ENCODE peak calls at places on chromosome 16, in five cellular contexts. One of them, this sample, is unnamed.

GRCh38 chr16:2043980-2044451 is 3.6 kb downstream of the NTHL1 start:
- DNase-seq in NCI-H1105: no peak
- DNase-seq in HuH-7.5: no peak
- DNase-seq in SJCRH30: no peak
- DNase-seq in T1000: no peak
- DNase-seq in this sample: no peak

GRCh38 chr16:50099957-50100648 is 34.3 kb downstream of the HEATR3 start:
- DNase-seq in NCI-H1105: no peak
- DNase-seq in HuH-7.5: no peak
- DNase-seq in SJCRH30: no peak
- DNase-seq in T1000: no peak
- DNase-seq in this sample: no peak

GRCh38 chr16:86664518-86665318 is 86.4 kb downstream of the FOXL1 start:
- DNase-seq in NCI-H1105: no peak
- DNase-seq in HuH-7.5: no peak
- DNase-seq in SJCRH30: peak
- DNase-seq in T1000: peak
- DNase-seq in this sample: peak

GRCh38 chr16:27679899-27680298 is 130.0 kb downstream of the KATNIP start:
- DNase-seq in NCI-H1105: no peak
- DNase-seq in HuH-7.5: no peak
- DNase-seq in SJCRH30: no peak
- DNase-seq in T1000: no peak
- DNase-seq in this sample: no peak

GRCh38 chr16:154223-155030 is 2.0 kb downstream of the HBZ start:
- DNase-seq in NCI-H1105: no peak
- DNase-seq in HuH-7.5: no peak
- DNase-seq in SJCRH30: peak
- DNase-seq in T1000: no peak
- DNase-seq in this sample: no peak

GRCh38 chr16:27347930-27348685 is 34.3 kb downstream of the IL4R start:
- DNase-seq in NCI-H1105: no peak
- DNase-seq in HuH-7.5: no peak
- DNase-seq in SJCRH30: peak
- DNase-seq in T1000: no peak
- DNase-seq in this sample: no peak

GRCh38 chr16:3142327-3142726 is 7.5 kb downstream of the ZNF213 start:
- DNase-seq in NCI-H1105: no peak
- DNase-seq in HuH-7.5: no peak
- DNase-seq in SJCRH30: no peak
- DNase-seq in T1000: no peak
- DNase-seq in this sample: no peak

GRCh38 chr16:68284847-68285246 is 20.5 kb downstream of the SLC7A6 start:
- DNase-seq in NCI-H1105: no peak
- DNase-seq in HuH-7.5: no peak
- DNase-seq in SJCRH30: no peak
- DNase-seq in T1000: no peak
- DNase-seq in this sample: no peak

GRCh38 chr16:1794221-1794871 is 841 bp upstream of the IGFALS start:
- DNase-seq in NCI-H1105: no peak
- DNase-seq in HuH-7.5: no peak
- DNase-seq in SJCRH30: peak
- DNase-seq in T1000: no peak
- DNase-seq in this sample: no peak

GRCh38 chr16:10387378-10387681 is 1.5 kb downstream of the ATF7IP2 start:
- DNase-seq in NCI-H1105: no peak
- DNase-seq in HuH-7.5: no peak
- DNase-seq in SJCRH30: no peak
- DNase-seq in T1000: no peak
- DNase-seq in this sample: no peak

GRCh38 chr16:2035431-2036199 is 8.9 kb downstream of the NHERF2 start:
- DNase-seq in NCI-H1105: peak
- DNase-seq in HuH-7.5: peak
- DNase-seq in SJCRH30: peak
- DNase-seq in T1000: peak
- DNase-seq in this sample: peak

GRCh38 chr16:74813109-74813641 is 38.6 kb upstream of the FA2H start:
- DNase-seq in NCI-H1105: peak
- DNase-seq in HuH-7.5: peak
- DNase-seq in SJCRH30: peak
- DNase-seq in T1000: peak
- DNase-seq in this sample: peak

GRCh38 chr16:56354746-56355145 is 70.6 kb downstream of the AMFR start:
- DNase-seq in NCI-H1105: no peak
- DNase-seq in HuH-7.5: no peak
- DNase-seq in SJCRH30: no peak
- DNase-seq in T1000: no peak
- DNase-seq in this sample: no peak

GRCh38 chr16:66899945-66900688 is 18.6 kb downstream of the CDH16 start:
- DNase-seq in NCI-H1105: peak
- DNase-seq in HuH-7.5: no peak
- DNase-seq in SJCRH30: peak
- DNase-seq in T1000: peak
- DNase-seq in this sample: peak

GRCh38 chr16:57987441-57988177 is 12.9 kb downstream of the ZNF319 start:
- DNase-seq in NCI-H1105: no peak
- DNase-seq in HuH-7.5: no peak
- DNase-seq in SJCRH30: no peak
- DNase-seq in T1000: no peak
- DNase-seq in this sample: no peak

GRCh38 chr16:84138824-84139627 is 6.0 kb downstream of the HSDL1 start:
- DNase-seq in NCI-H1105: no peak
- DNase-seq in HuH-7.5: peak
- DNase-seq in SJCRH30: peak
- DNase-seq in T1000: no peak
- DNase-seq in this sample: no peak

GRCh38 chr16:66346221-66346620 is 20.3 kb upstream of the CDH5 start:
- DNase-seq in NCI-H1105: no peak
- DNase-seq in HuH-7.5: no peak
- DNase-seq in SJCRH30: no peak
- DNase-seq in T1000: no peak
- DNase-seq in this sample: no peak

GRCh38 chr16:27762441-27762840 is 212.5 kb downstream of the KATNIP start:
- DNase-seq in NCI-H1105: no peak
- DNase-seq in HuH-7.5: no peak
- DNase-seq in SJCRH30: no peak
- DNase-seq in T1000: no peak
- DNase-seq in this sample: no peak

GRCh38 chr16:1543085-1543896 is 9.8 kb downstream of the TMEM204 start:
- DNase-seq in NCI-H1105: no peak
- DNase-seq in HuH-7.5: peak
- DNase-seq in SJCRH30: peak
- DNase-seq in T1000: peak
- DNase-seq in this sample: peak

GRCh38 chr16:363110-364090 is 6.9 kb downstream of the MRPL28 start:
- DNase-seq in NCI-H1105: no peak
- DNase-seq in HuH-7.5: no peak
- DNase-seq in SJCRH30: no peak
- DNase-seq in T1000: no peak
- DNase-seq in this sample: no peak

GRCh38 chr16:14418795-14419225 is 211.2 kb downstream of the PARN start:
- DNase-seq in NCI-H1105: no peak
- DNase-seq in HuH-7.5: no peak
- DNase-seq in SJCRH30: no peak
- DNase-seq in T1000: no peak
- DNase-seq in this sample: no peak

GRCh38 chr16:84754353-84754856 is 54.6 kb downstream of the USP10 start:
- DNase-seq in NCI-H1105: peak
- DNase-seq in HuH-7.5: peak
- DNase-seq in SJCRH30: peak
- DNase-seq in T1000: peak
- DNase-seq in this sample: peak

GRCh38 chr16:66544358-66544757 is 5.6 kb downstream of the TK2 start:
- DNase-seq in NCI-H1105: no peak
- DNase-seq in HuH-7.5: no peak
- DNase-seq in SJCRH30: no peak
- DNase-seq in T1000: no peak
- DNase-seq in this sample: no peak

GRCh38 chr16:59773330-59773729 is 1039.2 kb upstream of the GOT2 start:
- DNase-seq in NCI-H1105: no peak
- DNase-seq in HuH-7.5: no peak
- DNase-seq in SJCRH30: no peak
- DNase-seq in T1000: no peak
- DNase-seq in this sample: no peak

GRCh38 chr16:89152831-89153700 is 18.5 kb upstream of the CDH15 start:
- DNase-seq in NCI-H1105: no peak
- DNase-seq in HuH-7.5: no peak
- DNase-seq in SJCRH30: no peak
- DNase-seq in T1000: no peak
- DNase-seq in this sample: no peak

GRCh38 chr16:85246473-85246872 is 134.2 kb upstream of the CIBAR2 start:
- DNase-seq in NCI-H1105: peak
- DNase-seq in HuH-7.5: no peak
- DNase-seq in SJCRH30: peak
- DNase-seq in T1000: no peak
- DNase-seq in this sample: no peak

GRCh38 chr16:88862968-88863367 is 3.5 kb downstream of the PABPN1L start:
- DNase-seq in NCI-H1105: no peak
- DNase-seq in HuH-7.5: no peak
- DNase-seq in SJCRH30: no peak
- DNase-seq in T1000: no peak
- DNase-seq in this sample: no peak

GRCh38 chr16:55372792-55373488 is 48.9 kb downstream of the IRX6 start:
- DNase-seq in NCI-H1105: no peak
- DNase-seq in HuH-7.5: no peak
- DNase-seq in SJCRH30: peak
- DNase-seq in T1000: no peak
- DNase-seq in this sample: no peak

GRCh38 chr16:13041646-13042045 is 140.2 kb downstream of the SHISA9 start:
- DNase-seq in NCI-H1105: no peak
- DNase-seq in HuH-7.5: no peak
- DNase-seq in SJCRH30: no peak
- DNase-seq in T1000: no peak
- DNase-seq in this sample: no peak

GRCh38 chr16:22684282-22685161 is 129.4 kb upstream of the HS3ST2 start:
- DNase-seq in NCI-H1105: no peak
- DNase-seq in HuH-7.5: no peak
- DNase-seq in SJCRH30: no peak
- DNase-seq in T1000: no peak
- DNase-seq in this sample: no peak

GRCh38 chr16:6382787-6383515 is 949.7 kb upstream of the RBFOX1 start:
- DNase-seq in NCI-H1105: no peak
- DNase-seq in HuH-7.5: no peak
- DNase-seq in SJCRH30: no peak
- DNase-seq in T1000: no peak
- DNase-seq in this sample: no peak

GRCh38 chr16:57677622-57678369 is 9.7 kb downstream of the ADGRG3 start:
- DNase-seq in NCI-H1105: no peak
- DNase-seq in HuH-7.5: no peak
- DNase-seq in SJCRH30: no peak
- DNase-seq in T1000: no peak
- DNase-seq in this sample: no peak

GRCh38 chr16:79159650-79160049 is 440.9 kb downstream of the MAF start:
- DNase-seq in NCI-H1105: no peak
- DNase-seq in HuH-7.5: no peak
- DNase-seq in SJCRH30: no peak
- DNase-seq in T1000: no peak
- DNase-seq in this sample: no peak

GRCh38 chr16:2852731-2853507 is 5.1 kb downstream of the PRSS22 start:
- DNase-seq in NCI-H1105: no peak
- DNase-seq in HuH-7.5: no peak
- DNase-seq in SJCRH30: no peak
- DNase-seq in T1000: no peak
- DNase-seq in this sample: no peak

GRCh38 chr16:85416267-85417109 is 196.6 kb upstream of the GSE1 start:
- DNase-seq in NCI-H1105: no peak
- DNase-seq in HuH-7.5: peak
- DNase-seq in SJCRH30: peak
- DNase-seq in T1000: no peak
- DNase-seq in this sample: no peak

GRCh38 chr16:84175351-84176081 is 11.3 kb downstream of the TAF1C start:
- DNase-seq in NCI-H1105: peak
- DNase-seq in HuH-7.5: peak
- DNase-seq in SJCRH30: peak
- DNase-seq in T1000: no peak
- DNase-seq in this sample: no peak

This sample was measured in stromal cell of bone marrow.